ENCODE peak calls at places on chromosomes 6 and 20, in five cellular contexts. Q is A549, N is HepG2, Y is IMR-90, Z is K562. C is an unnamed sample.

GRCh38 chr6:7809346-7809745 is 83.4 kb downstream of the BMP6 start:
- DNase-seq in N (no peak), Z (no peak), Y (no peak), Q (no peak), C (no peak)

GRCh38 chr6:42140051-42140450 is 2.4 kb downstream of the C6orf132 start:
- DNase-seq in Q (peak; percentile 69), Y (no peak), N (no peak), Z (no peak), C (no peak)

GRCh38 chr6:75609639-75610590 is 8.2 kb downstream of the SENP6 start:
- DNase-seq in Q (no peak), Y (peak; percentile 77), N (no peak), Z (no peak), C (no peak)

GRCh38 chr6:131122007-131122406 is 13.3 kb upstream of the AKAP7 start:
- DNase-seq in Y (peak; percentile 31), Z (no peak), N (no peak), Q (no peak), C (no peak)

GRCh38 chr6:134689676-134690447 is 260.0 kb downstream of the ALDH8A1 start:
- DNase-seq in N (no peak), Q (no peak), Y (no peak), Z (no peak), C (no peak)

GRCh38 chr6:35089935-35090505 is 51.1 kb downstream of the TCP11 start:
- DNase-seq in Y (peak; percentile 83), Q (no peak), Z (no peak), N (no peak), C (no peak)

GRCh38 chr6:34151321-34152041 is 5.6 kb upstream of the GRM4 start:
- DNase-seq in N (no peak), Z (no peak), Y (no peak), Q (no peak), C (no peak)

GRCh38 chr6:43993881-43994523 is 133.2 kb downstream of the MRPL14 start:
- DNase-seq in Q (no peak), Z (no peak), Y (no peak), N (no peak), C (no peak)

GRCh38 chr20:61886721-61887658 is 178.7 kb downstream of the TAF4 start:
- DNase-seq in Z (peak; percentile 61), Q (peak; percentile 57), Y (peak; percentile 35), N (peak; percentile 53), C (peak; percentile 68)

GRCh38 chr20:57880155-57880648 is 170.4 kb upstream of the PMEPA1 start:
- DNase-seq in Z (no peak), Y (no peak), N (no peak), Q (no peak), C (no peak)

GRCh38 chr6:104816141-104816540 is 43.6 kb downstream of the HACE1 start:
- DNase-seq in Q (no peak), Y (no peak), Z (no peak), N (no peak), C (no peak)

GRCh38 chr6:116877743-116878142 is 701 bp downstream of the RFX6 start:
- DNase-seq in Y (no peak), N (no peak), Q (no peak), Z (no peak), C (peak; percentile 48)

GRCh38 chr6:93393554-93394074 is 25.7 kb downstream of the EPHA7 start:
- DNase-seq in Y (no peak), Q (no peak), Z (no peak), N (no peak), C (no peak)

GRCh38 chr20:59392741-59393140 is 92.3 kb downstream of the EDN3 start:
- DNase-seq in Z (no peak), N (no peak), Y (no peak), Q (no peak), C (no peak)

GRCh38 chr6:14059791-14060436 is 57.7 kb upstream of the CD83 start:
- DNase-seq in Z (no peak), Y (no peak), Q (peak; percentile 29), N (no peak), C (no peak)

GRCh38 chr6:45555981-45556771 is 178.4 kb upstream of the SUPT3H start:
- DNase-seq in Y (peak; percentile 60), Q (no peak), N (peak; percentile 8), Z (no peak), C (no peak)

GRCh38 chr6:50353603-50354002 is 303.9 kb upstream of the DEFB112 start:
- DNase-seq in N (no peak), Y (no peak), Q (no peak), Z (no peak), C (no peak)

GRCh38 chr20:10857362-10858070 is 183.7 kb upstream of the JAG1 start:
- DNase-seq in N (peak; percentile 58), Q (peak; percentile 97), Y (peak; percentile 60), Z (no peak), C (no peak)

GRCh38 chr6:122548820-122549219 is 61.4 kb upstream of the PKIB start:
- DNase-seq in N (no peak), Y (no peak), Q (no peak), Z (no peak), C (no peak)

GRCh38 chr6:122555561-122555960 is 54.6 kb upstream of the PKIB start:
- DNase-seq in N (no peak), Z (no peak), Q (no peak), Y (no peak), C (no peak)

GRCh38 chr6:122558027-122558426 is 52.2 kb upstream of the PKIB start:
- DNase-seq in Y (no peak), N (no peak), Q (no peak), Z (no peak), C (no peak)

GRCh38 chr6:122548281-122548680 is 61.9 kb upstream of the PKIB start:
- DNase-seq in Y (no peak), Z (no peak), N (no peak), Q (no peak), C (no peak)

GRCh38 chr6:122553697-122554096 is 56.5 kb upstream of the PKIB start:
- DNase-seq in Z (no peak), N (no peak), Q (no peak), Y (no peak), C (no peak)
- TF ChIP-seq BHLHE40 in Z (no peak), N (no peak), Q (no peak), Y (no peak), C (no peak)

DNA sequence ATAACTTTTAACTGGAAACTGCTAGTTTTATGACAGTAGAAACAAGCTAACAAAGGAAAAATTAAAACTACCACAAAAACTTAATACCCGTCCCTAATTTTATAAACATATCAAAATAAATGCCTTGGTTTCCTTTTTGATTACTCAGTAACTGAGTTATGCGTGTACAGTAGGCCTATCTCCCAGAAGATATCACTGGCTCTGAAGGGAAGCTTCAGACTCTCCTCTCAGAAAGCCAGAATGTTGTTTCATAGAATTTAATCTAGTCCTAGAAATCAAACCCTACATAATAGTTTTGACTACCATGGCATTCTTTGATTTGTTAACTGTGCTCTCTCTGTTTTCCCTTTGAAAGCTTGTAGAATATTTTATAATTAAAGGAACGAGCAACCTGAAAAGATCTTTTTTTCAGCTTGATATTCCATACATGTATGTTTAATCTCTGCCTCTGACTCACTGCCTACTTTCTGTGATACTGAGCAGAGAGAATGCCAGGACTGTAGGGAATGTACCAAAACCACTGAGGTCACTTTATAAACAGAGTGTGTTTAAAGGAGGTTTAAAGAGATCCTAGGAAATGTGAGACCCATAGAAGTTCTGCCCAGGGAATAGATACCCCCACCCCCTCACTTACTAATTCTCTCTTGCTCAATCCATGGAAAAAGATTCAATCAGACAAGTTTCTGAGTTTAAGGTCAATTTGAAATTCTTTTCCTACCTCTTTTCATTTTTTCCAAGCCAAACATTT is 311.5 kb downstream of the HDGFL1 start:
- DNase-seq in Y (peak; percentile 99), Z (no peak), N (peak; percentile 10), Q (peak; percentile 81), C (no peak)
- TF ChIP-seq BHLHE40 in Y (peak; percentile 68), Z (no peak), N (no peak), Q (no peak), C (no peak)

GRCh38 chr6:89411019-89411268 is 1.1 kb downstream of the RRAGD start:
- DNase-seq in Y (no peak), N (no peak), Z (no peak), Q (no peak), C (no peak)

GRCh38 chr6:89412071-89413005 is at the start of gene RRAGD:
- DNase-seq in Z (no peak), N (no peak), Q (peak; percentile 12), Y (no peak), C (peak; percentile 83)

GRCh38 chr6:89410231-89411018 is 1.6 kb downstream of the RRAGD start:
- DNase-seq in Y (no peak), Q (no peak), N (no peak), Z (no peak), C (no peak)

GRCh38 chr6:89413006-89413400 is 930 bp upstream of the RRAGD start:
- DNase-seq in Y (no peak), Q (no peak), N (no peak), Z (no peak), C (no peak)

DNA sequence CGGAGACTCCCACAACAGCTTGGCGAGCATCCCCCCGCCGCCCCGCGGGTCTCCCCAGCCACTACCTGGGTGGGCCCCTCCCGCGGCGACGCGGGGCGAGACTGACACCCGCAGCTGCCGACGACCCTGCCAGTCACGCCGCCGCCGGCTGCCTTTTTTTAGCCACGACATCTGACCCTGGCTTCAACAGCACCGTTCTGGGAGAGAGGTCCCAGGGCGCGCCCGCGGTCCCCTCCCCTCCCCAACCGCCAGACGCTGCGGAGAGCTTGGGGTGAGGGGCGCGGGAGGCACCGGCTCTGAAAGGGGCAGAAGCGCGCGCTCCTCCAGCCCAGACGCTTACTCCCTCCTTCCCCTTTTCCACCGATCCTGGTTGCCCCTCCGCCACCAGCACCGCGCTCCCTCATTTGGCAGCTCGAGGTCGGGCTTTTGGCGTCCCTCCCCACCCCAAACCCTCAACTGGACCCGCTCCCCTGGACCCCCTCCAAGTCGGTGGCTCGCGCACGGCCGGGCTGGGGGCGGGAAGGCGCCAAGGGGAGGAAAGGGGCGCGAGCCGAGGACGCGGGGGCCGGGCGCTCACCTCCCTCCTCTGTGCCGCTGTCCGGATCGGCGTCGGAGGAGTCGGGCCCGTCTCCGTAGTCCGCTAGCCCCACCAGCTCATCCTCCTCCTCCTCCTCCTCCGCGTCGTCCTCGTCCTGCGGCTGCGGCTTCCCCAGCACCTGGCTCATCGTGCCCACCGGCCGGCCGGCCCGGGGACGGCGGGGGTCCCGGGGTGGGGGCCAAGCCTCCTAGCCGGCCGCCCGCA is 603 bp downstream of the RRAGD start:
- DNase-seq in Q (no peak), Z (no peak), Y (no peak), N (no peak), C (peak; percentile 50)
- TF ChIP-seq BHLHE40 in Q (no peak), Z (no peak), Y (no peak), N (no peak), C (no peak)

GRCh38 chr6:89351632-89352328 is 742 bp downstream of the UBE2J1 start:
- DNase-seq in N (no peak), Y (no peak), Z (no peak), Q (no peak), C (no peak)

GRCh38 chr6:89350281-89351037 is 2.1 kb downstream of the UBE2J1 start:
- DNase-seq in Z (peak; percentile 26), Q (no peak), N (no peak), Y (no peak), C (no peak)

GRCh38 chr6:89346433-89346832 is 6.1 kb downstream of the UBE2J1 start:
- DNase-seq in N (no peak), Z (no peak), Y (no peak), Q (no peak), C (no peak)

GRCh38 chr6:89347825-89348224 is 4.7 kb downstream of the UBE2J1 start:
- DNase-seq in Y (peak; percentile 16), Q (no peak), Z (no peak), N (no peak), C (no peak)

DNA sequence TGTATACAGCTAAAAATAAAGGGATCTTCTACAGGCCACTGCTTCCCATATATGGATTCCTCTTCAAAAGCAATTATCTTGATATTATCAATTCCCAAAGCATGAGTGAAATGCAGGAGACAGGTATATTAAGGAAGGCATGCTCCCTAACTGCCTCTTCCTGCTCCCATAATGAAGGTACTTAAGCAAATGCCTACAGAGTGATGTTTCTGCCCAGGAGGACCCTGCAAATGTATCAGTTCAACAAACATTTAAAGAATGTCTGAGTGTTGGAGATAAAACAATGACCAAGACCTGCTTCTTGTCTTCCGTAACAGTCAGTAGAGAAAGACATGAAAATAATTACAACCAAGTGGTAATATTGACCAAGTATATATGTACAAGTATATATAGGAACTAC is 4.2 kb downstream of the UBE2J1 start:
- DNase-seq in N (no peak), Q (no peak), Z (no peak), Y (peak; percentile 18), C (no peak)
- TF ChIP-seq BHLHE40 in N (no peak), Q (no peak), Z (no peak), Y (no peak), C (no peak)